ENCODE peak calls at places on chromosome 3, in seven cellular contexts. Z is iPS-NIHi11; H is PC-9; O is CD8-positive, alpha-beta memory T cell; E is WERI-Rb-1; J is NCI-H1694 treated with DMSO at 0.1 percent for 48 hours; C is stimulated activated CD8-positive, alpha-beta memory T cell treated with anti-CD3 and anti-CD28 coated beads, Interleukin-7, amount 100 ng/mL, for 24 hours. S is an unnamed sample.

GRCh38 chr3:159458010-159458409 is 530.6 kb upstream of the IL12A start:
- DNase-seq in Z (peak), H (peak), O (no peak), E (no peak), J (no peak), C (no peak), S (peak)

GRCh38 chr3:127457094-127457475 is 133.4 kb downstream of the TPRA1 start:
- DNase-seq in Z (peak), H (no peak), O (no peak), E (no peak), J (no peak), C (no peak), S (peak)

GRCh38 chr3:159486580-159486979 is 502.1 kb upstream of the IL12A start:
- DNase-seq in Z (peak), H (no peak), O (no peak), E (peak), J (no peak), C (no peak), S (peak)

GRCh38 chr3:184341925-184342324 is 4.5 kb downstream of the FAM131A start:
- DNase-seq in Z (no peak), H (peak), O (no peak), E (no peak), J (no peak), C (no peak), S (no peak)

GRCh38 chr3:53939081-53939582 is 47.5 kb upstream of the SELENOK start:
- DNase-seq in Z (no peak), H (no peak), O (no peak), E (peak), J (no peak), C (no peak), S (peak)

GRCh38 chr3:149752788-149753136 is 473 bp upstream of the COMMD2 start:
- DNase-seq in Z (no peak), H (no peak), O (no peak), E (no peak), J (no peak), C (no peak), S (peak)

GRCh38 chr3:194285024-194285858 is 65.9 kb downstream of the CPN2 start:
- DNase-seq in Z (no peak), H (no peak), O (no peak), E (no peak), J (no peak), C (no peak), S (no peak)

GRCh38 chr3:98688363-98688762 is 74.8 kb upstream of the ST3GAL6 start:
- DNase-seq in Z (no peak), H (no peak), O (no peak), E (no peak), J (no peak), C (no peak), S (no peak)

GRCh38 chr3:128808672-128809071 is 70.7 kb upstream of the ACAD9 start:
- DNase-seq in Z (no peak), H (no peak), O (no peak), E (no peak), J (no peak), C (no peak), S (no peak)

GRCh38 chr3:141410408-141410807 is 42.1 kb downstream of the ZBTB38 start:
- DNase-seq in Z (no peak), H (no peak), O (no peak), E (peak), J (no peak), C (no peak), S (peak)

GRCh38 chr3:184815046-184815930 is 3.3 kb downstream of the VPS8 start:
- DNase-seq in Z (no peak), H (no peak), O (no peak), E (no peak), J (no peak), C (no peak), S (no peak)

GRCh38 chr3:190086191-190086590 is 34.5 kb downstream of the P3H2 start:
- DNase-seq in Z (peak), H (no peak), O (no peak), E (no peak), J (no peak), C (no peak), S (peak)

GRCh38 chr3:143590660-143591059 is 257.6 kb downstream of the SLC9A9 start:
- DNase-seq in Z (no peak), H (no peak), O (no peak), E (no peak), J (no peak), C (no peak), S (peak)

GRCh38 chr3:189703865-189704264 is 72.7 kb downstream of the TP63 start:
- DNase-seq in Z (no peak), H (no peak), O (no peak), E (no peak), J (no peak), C (no peak), S (no peak)

GRCh38 chr3:182789371-182789770 is 3.9 kb upstream of the ATP11B start:
- DNase-seq in Z (no peak), H (no peak), O (no peak), E (no peak), J (no peak), C (no peak), S (no peak)

GRCh38 chr3:14374444-14374883 is 27.9 kb upstream of the SLC6A6 start:
- DNase-seq in Z (peak), H (no peak), O (no peak), E (peak), J (no peak), C (no peak), S (peak)

GRCh38 chr3:41076399-41076798 is 122.9 kb upstream of the CTNNB1 start:
- DNase-seq in Z (no peak), H (no peak), O (no peak), E (no peak), J (no peak), C (no peak), S (no peak)

GRCh38 chr3:196179380-196180308 is 31.6 kb downstream of the ZDHHC19 start:
- DNase-seq in Z (peak), H (peak), O (peak), E (no peak), J (peak), C (peak), S (peak)

GRCh38 chr3:168654700-168655099 is 559.0 kb upstream of the GOLIM4 start:
- DNase-seq in Z (no peak), H (no peak), O (no peak), E (no peak), J (no peak), C (no peak), S (no peak)

S was measured in mesendoderm.